ENCODE peak calls at places on chromosomes 13 and 19, in five cellular contexts. One of them, this sample, is unnamed.

GRCh38 chr13:44165895-44166496 is 207.6 kb upstream of the SERP2 start:
- DNase-seq in HT1080: no peak
- DNase-seq in GM04504: no peak
- DNase-seq in fibroblast of the conjunctiva: no peak
- DNase-seq in NCI-H1694 treated with DMSO at 0.1 percent for 48 hours: no peak
- DNase-seq in this sample: no peak

GRCh38 chr19:13172335-13173128 is 22.3 kb downstream of the IER2 start:
- DNase-seq in HT1080: peak
- DNase-seq in GM04504: peak
- DNase-seq in fibroblast of the conjunctiva: no peak
- DNase-seq in NCI-H1694 treated with DMSO at 0.1 percent for 48 hours: peak
- DNase-seq in this sample: peak

GRCh38 chr13:108508263-108508662 is 121.1 kb upstream of the MYO16 start:
- DNase-seq in HT1080: peak
- DNase-seq in GM04504: no peak
- DNase-seq in fibroblast of the conjunctiva: peak
- DNase-seq in NCI-H1694 treated with DMSO at 0.1 percent for 48 hours: peak
- DNase-seq in this sample: no peak

GRCh38 chr13:44155422-44156293 is 218.0 kb upstream of the SERP2 start:
- DNase-seq in HT1080: no peak
- DNase-seq in GM04504: no peak
- DNase-seq in fibroblast of the conjunctiva: no peak
- DNase-seq in NCI-H1694 treated with DMSO at 0.1 percent for 48 hours: no peak
- DNase-seq in this sample: no peak

GRCh38 chr19:2274185-2274711 is 7.7 kb downstream of the PEAK3 start:
- DNase-seq in HT1080: no peak
- DNase-seq in GM04504: no peak
- DNase-seq in fibroblast of the conjunctiva: no peak
- DNase-seq in NCI-H1694 treated with DMSO at 0.1 percent for 48 hours: no peak
- DNase-seq in this sample: no peak

GRCh38 chr19:37403403-37403802 is 32.5 kb downstream of the ZNF527 start:
- DNase-seq in HT1080: no peak
- DNase-seq in GM04504: no peak
- DNase-seq in fibroblast of the conjunctiva: no peak
- DNase-seq in NCI-H1694 treated with DMSO at 0.1 percent for 48 hours: no peak
- DNase-seq in this sample: no peak

GRCh38 chr19:29489182-29489951 is 36.4 kb upstream of the VSTM2B start:
- DNase-seq in HT1080: no peak
- DNase-seq in GM04504: no peak
- DNase-seq in fibroblast of the conjunctiva: no peak
- DNase-seq in NCI-H1694 treated with DMSO at 0.1 percent for 48 hours: peak
- DNase-seq in this sample: no peak

GRCh38 chr19:4267901-4268815 is 10.9 kb upstream of the SHD start:
- DNase-seq in HT1080: no peak
- DNase-seq in GM04504: no peak
- DNase-seq in fibroblast of the conjunctiva: no peak
- DNase-seq in NCI-H1694 treated with DMSO at 0.1 percent for 48 hours: no peak
- DNase-seq in this sample: no peak

GRCh38 chr19:2150794-2151338 is 500 bp downstream of the AP3D1 start:
- DNase-seq in HT1080: no peak
- DNase-seq in GM04504: no peak
- DNase-seq in fibroblast of the conjunctiva: no peak
- DNase-seq in NCI-H1694 treated with DMSO at 0.1 percent for 48 hours: no peak
- DNase-seq in this sample: no peak

GRCh38 chr13:21216332-21216731 is 39.9 kb downstream of the MRPL57 start:
- DNase-seq in HT1080: no peak
- DNase-seq in GM04504: no peak
- DNase-seq in fibroblast of the conjunctiva: no peak
- DNase-seq in NCI-H1694 treated with DMSO at 0.1 percent for 48 hours: no peak
- DNase-seq in this sample: no peak

GRCh38 chr19:42281175-42282035 is 12.4 kb downstream of the CIC start:
- DNase-seq in HT1080: peak
- DNase-seq in GM04504: no peak
- DNase-seq in fibroblast of the conjunctiva: no peak
- DNase-seq in NCI-H1694 treated with DMSO at 0.1 percent for 48 hours: peak
- DNase-seq in this sample: no peak

GRCh38 chr13:22726721-22727120 is 454.1 kb upstream of the SGCG start:
- DNase-seq in HT1080: no peak
- DNase-seq in GM04504: no peak
- DNase-seq in fibroblast of the conjunctiva: no peak
- DNase-seq in NCI-H1694 treated with DMSO at 0.1 percent for 48 hours: no peak
- DNase-seq in this sample: no peak

GRCh38 chr19:405138-405965 is 3.6 kb downstream of the C2CD4C start:
- DNase-seq in HT1080: no peak
- DNase-seq in GM04504: no peak
- DNase-seq in fibroblast of the conjunctiva: no peak
- DNase-seq in NCI-H1694 treated with DMSO at 0.1 percent for 48 hours: no peak
- DNase-seq in this sample: no peak

GRCh38 chr13:66926851-66927524 is 303.1 kb downstream of the PCDH9 start:
- DNase-seq in HT1080: peak
- DNase-seq in GM04504: no peak
- DNase-seq in fibroblast of the conjunctiva: no peak
- DNase-seq in NCI-H1694 treated with DMSO at 0.1 percent for 48 hours: peak
- DNase-seq in this sample: no peak

GRCh38 chr19:19540707-19541515 is 2.8 kb downstream of the CILP2 start:
- DNase-seq in HT1080: no peak
- DNase-seq in GM04504: no peak
- DNase-seq in fibroblast of the conjunctiva: no peak
- DNase-seq in NCI-H1694 treated with DMSO at 0.1 percent for 48 hours: no peak
- DNase-seq in this sample: no peak

GRCh38 chr13:27359203-27359821 is 65.1 kb upstream of the GTF3A start:
- DNase-seq in HT1080: peak
- DNase-seq in GM04504: peak
- DNase-seq in fibroblast of the conjunctiva: peak
- DNase-seq in NCI-H1694 treated with DMSO at 0.1 percent for 48 hours: peak
- DNase-seq in this sample: peak

GRCh38 chr19:16088985-16089846 is 12.9 kb downstream of the TPM4 start:
- DNase-seq in HT1080: no peak
- DNase-seq in GM04504: no peak
- DNase-seq in fibroblast of the conjunctiva: no peak
- DNase-seq in NCI-H1694 treated with DMSO at 0.1 percent for 48 hours: no peak
- DNase-seq in this sample: no peak

GRCh38 chr13:30792257-30793000 is 57.1 kb downstream of the ALOX5AP start:
- DNase-seq in HT1080: peak
- DNase-seq in GM04504: peak
- DNase-seq in fibroblast of the conjunctiva: peak
- DNase-seq in NCI-H1694 treated with DMSO at 0.1 percent for 48 hours: peak
- DNase-seq in this sample: peak

GRCh38 chr19:18419699-18420460 is 682 bp downstream of the SSBP4 start:
- DNase-seq in HT1080: no peak
- DNase-seq in GM04504: no peak
- DNase-seq in fibroblast of the conjunctiva: no peak
- DNase-seq in NCI-H1694 treated with DMSO at 0.1 percent for 48 hours: peak
- DNase-seq in this sample: no peak

GRCh38 chr13:20121154-20121515 is 39.7 kb downstream of the GJA3 start:
- DNase-seq in HT1080: no peak
- DNase-seq in GM04504: no peak
- DNase-seq in fibroblast of the conjunctiva: no peak
- DNase-seq in NCI-H1694 treated with DMSO at 0.1 percent for 48 hours: no peak
- DNase-seq in this sample: no peak

GRCh38 chr13:52599037-52599852 is 43.0 kb upstream of the HNRNPA1L2 start:
- DNase-seq in HT1080: peak
- DNase-seq in GM04504: no peak
- DNase-seq in fibroblast of the conjunctiva: no peak
- DNase-seq in NCI-H1694 treated with DMSO at 0.1 percent for 48 hours: peak
- DNase-seq in this sample: no peak

GRCh38 chr13:111458001-111458531 is 137.6 kb downstream of the TEX29 start:
- DNase-seq in HT1080: no peak
- DNase-seq in GM04504: no peak
- DNase-seq in fibroblast of the conjunctiva: no peak
- DNase-seq in NCI-H1694 treated with DMSO at 0.1 percent for 48 hours: no peak
- DNase-seq in this sample: no peak

GRCh38 chr13:39605677-39606320 is 2.8 kb upstream of the LHFPL6 start:
- DNase-seq in HT1080: no peak
- DNase-seq in GM04504: no peak
- DNase-seq in fibroblast of the conjunctiva: no peak
- DNase-seq in NCI-H1694 treated with DMSO at 0.1 percent for 48 hours: no peak
- DNase-seq in this sample: no peak

GRCh38 chr19:39265321-39265916 is 2.8 kb upstream of the IFNL2 start:
- DNase-seq in HT1080: no peak
- DNase-seq in GM04504: no peak
- DNase-seq in fibroblast of the conjunctiva: no peak
- DNase-seq in NCI-H1694 treated with DMSO at 0.1 percent for 48 hours: no peak
- DNase-seq in this sample: no peak

GRCh38 chr13:23715762-23716235 is 145.6 kb downstream of the TNFRSF19 start:
- DNase-seq in HT1080: peak
- DNase-seq in GM04504: no peak
- DNase-seq in fibroblast of the conjunctiva: no peak
- DNase-seq in NCI-H1694 treated with DMSO at 0.1 percent for 48 hours: no peak
- DNase-seq in this sample: no peak

GRCh38 chr19:42191855-42192254 is 25.6 kb downstream of the DEDD2 start:
- DNase-seq in HT1080: peak
- DNase-seq in GM04504: no peak
- DNase-seq in fibroblast of the conjunctiva: peak
- DNase-seq in NCI-H1694 treated with DMSO at 0.1 percent for 48 hours: no peak
- DNase-seq in this sample: peak

GRCh38 chr13:109145631-109146030 is 516.2 kb downstream of the MYO16 start:
- DNase-seq in HT1080: peak
- DNase-seq in GM04504: peak
- DNase-seq in fibroblast of the conjunctiva: peak
- DNase-seq in NCI-H1694 treated with DMSO at 0.1 percent for 48 hours: peak
- DNase-seq in this sample: peak

GRCh38 chr13:29679357-29680050 is 84.0 kb upstream of the SLC7A1 start:
- DNase-seq in HT1080: no peak
- DNase-seq in GM04504: no peak
- DNase-seq in fibroblast of the conjunctiva: no peak
- DNase-seq in NCI-H1694 treated with DMSO at 0.1 percent for 48 hours: no peak
- DNase-seq in this sample: no peak

GRCh38 chr19:52170863-52171320 is 529 bp downstream of the ZNF836 start:
- DNase-seq in HT1080: no peak
- DNase-seq in GM04504: no peak
- DNase-seq in fibroblast of the conjunctiva: no peak
- DNase-seq in NCI-H1694 treated with DMSO at 0.1 percent for 48 hours: no peak
- DNase-seq in this sample: no peak

GRCh38 chr19:13846533-13847032 is 30.4 kb upstream of the NANOS3 start:
- DNase-seq in HT1080: peak
- DNase-seq in GM04504: peak
- DNase-seq in fibroblast of the conjunctiva: no peak
- DNase-seq in NCI-H1694 treated with DMSO at 0.1 percent for 48 hours: no peak
- DNase-seq in this sample: no peak

GRCh38 chr19:1470864-1471513 is 8.0 kb downstream of the C19orf25 start:
- DNase-seq in HT1080: no peak
- DNase-seq in GM04504: no peak
- DNase-seq in fibroblast of the conjunctiva: no peak
- DNase-seq in NCI-H1694 treated with DMSO at 0.1 percent for 48 hours: no peak
- DNase-seq in this sample: no peak

GRCh38 chr19:50994129-50994528 is 7.3 kb downstream of the KLK8 start:
- DNase-seq in HT1080: peak
- DNase-seq in GM04504: no peak
- DNase-seq in fibroblast of the conjunctiva: no peak
- DNase-seq in NCI-H1694 treated with DMSO at 0.1 percent for 48 hours: no peak
- DNase-seq in this sample: no peak

GRCh38 chr13:44313674-44314073 is 60.0 kb upstream of the SERP2 start:
- DNase-seq in HT1080: peak
- DNase-seq in GM04504: peak
- DNase-seq in fibroblast of the conjunctiva: no peak
- DNase-seq in NCI-H1694 treated with DMSO at 0.1 percent for 48 hours: no peak
- DNase-seq in this sample: peak

GRCh38 chr19:42283248-42284065 is 14.4 kb downstream of the CIC start:
- DNase-seq in HT1080: peak
- DNase-seq in GM04504: peak
- DNase-seq in fibroblast of the conjunctiva: peak
- DNase-seq in NCI-H1694 treated with DMSO at 0.1 percent for 48 hours: peak
- DNase-seq in this sample: peak

GRCh38 chr19:56294557-56294956 is 20.1 kb downstream of the ZSCAN5A start:
- DNase-seq in HT1080: peak
- DNase-seq in GM04504: no peak
- DNase-seq in fibroblast of the conjunctiva: no peak
- DNase-seq in NCI-H1694 treated with DMSO at 0.1 percent for 48 hours: no peak
- DNase-seq in this sample: no peak

GRCh38 chr19:2012941-2013682 is 2.4 kb downstream of the BTBD2 start:
- DNase-seq in HT1080: no peak
- DNase-seq in GM04504: no peak
- DNase-seq in fibroblast of the conjunctiva: no peak
- DNase-seq in NCI-H1694 treated with DMSO at 0.1 percent for 48 hours: no peak
- DNase-seq in this sample: no peak

GRCh38 chr19:41318696-41319499 is 8.9 kb downstream of the CCDC97 start:
- DNase-seq in HT1080: no peak
- DNase-seq in GM04504: no peak
- DNase-seq in fibroblast of the conjunctiva: no peak
- DNase-seq in NCI-H1694 treated with DMSO at 0.1 percent for 48 hours: no peak
- DNase-seq in this sample: no peak

This sample was measured in NCI-H226.